ENCODE peak calls at places on chromosomes 5 and 9, in six cellular contexts. C, L, O, E, G and N are unnamed samples.
A peak's percentile ranks its signal among the peaks of the same experiment; 100 is the strongest.

GRCh38 chr5:10140195-10140973 is 109.3 kb downstream of the ATPSCKMT start:
- DNase-seq in G (no peak), E (peak; percentile 13), L (no peak), O (no peak), C (no peak), N (no peak)

GRCh38 chr5:10304932-10305331 is 2.8 kb downstream of the CMBL start:
- DNase-seq in G (no peak), L (no peak), E (no peak), O (no peak), C (no peak), N (no peak)

GRCh38 chr5:81283976-81284375 is 17.4 kb upstream of the ZCCHC9 start:
- DNase-seq in O (no peak), C (no peak), L (no peak), G (no peak), E (no peak), N (no peak)

GRCh38 chr9:89878687-89879086 is 273.9 kb downstream of the GADD45G start:
- DNase-seq in L (no peak), G (no peak), E (no peak), O (no peak), C (no peak), N (no peak)

GRCh38 chr5:143186623-143187022 is 216.9 kb downstream of the NR3C1 start:
- DNase-seq in G (no peak), O (no peak), L (no peak), C (no peak), E (no peak), N (no peak)

GRCh38 chr9:116800885-116801284 is 113.8 kb downstream of the TRIM32 start:
- DNase-seq in O (no peak), C (peak; percentile 86), E (no peak), L (no peak), G (no peak), N (peak; percentile 27)

GRCh38 chr9:109072810-109073435 is 46.8 kb downstream of the TMEM245 start:
- DNase-seq in E (no peak), O (no peak), L (no peak), C (no peak), G (no peak), N (no peak)

GRCh38 chr5:118126159-118126558 is 862.2 kb downstream of the DTWD2 start:
- DNase-seq in O (no peak), G (no peak), L (no peak), E (no peak), C (no peak), N (no peak)

GRCh38 chr5:35771839-35772238 is 84.9 kb upstream of the IL7R start:
- DNase-seq in E (no peak), G (no peak), C (no peak), L (no peak), O (no peak), N (no peak)

GRCh38 chr5:126656397-126657007 is 55.8 kb downstream of the PHAX start:
- DNase-seq in L (peak; percentile 45), E (peak; percentile 31), C (peak; percentile 8), O (no peak), G (peak; percentile 15), N (peak; percentile 49)

GRCh38 chr5:124397290-124397689 is 349.1 kb downstream of the ZNF608 start:
- DNase-seq in G (no peak), L (no peak), C (no peak), E (no peak), O (no peak), N (no peak)

GRCh38 chr5:76990899-76991475 is 38.1 kb downstream of the CRHBP start:
- DNase-seq in G (no peak), O (no peak), E (no peak), C (no peak), L (no peak), N (no peak)

GRCh38 chr9:16153221-16153620 is 600.4 kb downstream of the CCDC171 start:
- DNase-seq in E (no peak), L (no peak), O (no peak), G (no peak), C (no peak), N (no peak)